ENCODE peak calls at places on chromosome 1, in eight cellular contexts. I is HT1080; M is immature natural killer cell; E is NCI-H1105 treated with DMSO at 0.1 percent for 48 hours; J is ureter; Z is sigmoid colon; V is activated CD4-positive, alpha-beta T cell treated with anti-CD3 and anti-CD28 coated beads for 36 hours; X is EH. C is an unnamed sample.

GRCh38 chr1:89815611-89816010 is 5.2 kb upstream of the LRRC8D start:
- DNase-seq in V (no peak), M (no peak), Z (no peak), E (no peak), X (no peak), I (no peak), J (no peak), C (no peak)

GRCh38 chr1:197924516-197925123 is 7.4 kb downstream of the LHX9 start:
- DNase-seq in V (peak; percentile 54), X (peak; percentile 74), E (peak; percentile 62), Z (no peak), J (no peak), M (no peak), I (peak; percentile 48), C (no peak)

GRCh38 chr1:109617291-109617801 is 2.1 kb downstream of the GNAT2 start:
- DNase-seq in J (no peak), Z (no peak), I (peak; percentile 91), V (no peak), X (peak; percentile 93), M (no peak), E (no peak), C (peak; percentile 23)

GRCh38 chr1:101105877-101106276 is 80.3 kb upstream of the DPH5 start:
- DNase-seq in X (peak; percentile 49), E (no peak), M (no peak), Z (no peak), J (no peak), V (no peak), I (no peak), C (no peak)

GRCh38 chr1:111723871-111724270 is 15.3 kb downstream of the INKA2 start:
- DNase-seq in M (no peak), X (no peak), J (no peak), V (no peak), Z (no peak), I (no peak), E (no peak), C (no peak)

GRCh38 chr1:67749844-67750689 is 65.1 kb downstream of the GADD45A start:
- DNase-seq in E (no peak), I (peak; percentile 92), V (no peak), J (no peak), X (peak; percentile 90), Z (no peak), M (no peak), C (no peak)

GRCh38 chr1:5821496-5822176 is 170.6 kb downstream of the NPHP4 start:
- DNase-seq in J (no peak), I (no peak), X (no peak), V (no peak), M (no peak), Z (no peak), E (no peak), C (no peak)

GRCh38 chr1:85801520-85801919 is 93.3 kb upstream of the ZNHIT6 start:
- DNase-seq in E (no peak), V (no peak), M (no peak), I (peak; percentile 31), J (no peak), Z (no peak), X (peak; percentile 23), C (no peak)

GRCh38 chr1:33516428-33516827 is 44.0 kb downstream of the ZSCAN20 start:
- DNase-seq in Z (no peak), M (no peak), E (no peak), X (no peak), I (peak; percentile 26), J (no peak), V (no peak), C (no peak)

GRCh38 chr1:150258275-150258666 is 697 bp downstream of the CA14 start:
- DNase-seq in J (no peak), X (no peak), I (no peak), V (no peak), M (no peak), Z (peak; percentile 17), E (no peak), C (no peak)

GRCh38 chr1:215399787-215400186 is 167.3 kb upstream of the KCTD3 start:
- DNase-seq in I (no peak), V (no peak), M (no peak), J (no peak), Z (no peak), E (no peak), X (no peak), C (no peak)

GRCh38 chr1:11044086-11044848 is 2.8 kb downstream of the MASP2 start:
- DNase-seq in I (no peak), X (no peak), E (no peak), M (no peak), Z (peak; percentile 40), J (no peak), V (no peak), C (no peak)

GRCh38 chr1:177546346-177546745 is 375.6 kb downstream of the BRINP2 start:
- DNase-seq in I (peak; percentile 37), M (no peak), Z (no peak), X (no peak), E (no peak), J (no peak), V (no peak), C (no peak)

GRCh38 chr1:21818661-21819060 is 6.6 kb downstream of the LDLRAD2 start:
- DNase-seq in M (peak; percentile 26), J (no peak), Z (no peak), V (peak; percentile 69), X (peak; percentile 60), E (no peak), I (no peak), C (peak; percentile 55)

GRCh38 chr1:235617808-235618207 is 31.8 kb downstream of the GNG4 start:
- DNase-seq in V (no peak), E (no peak), Z (no peak), X (peak; percentile 89), M (no peak), J (no peak), I (no peak), C (no peak)

GRCh38 chr1:199273837-199274379 is 635.1 kb downstream of the PTPRC start:
- DNase-seq in Z (no peak), M (no peak), X (peak; percentile 68), E (peak; percentile 76), I (peak; percentile 76), V (no peak), J (no peak), C (no peak)

GRCh38 chr1:9825101-9826074 is 1.6 kb upstream of the CLSTN1 start:
- DNase-seq in I (peak; percentile 96), M (peak; percentile 42), X (peak; percentile 90), E (peak; percentile 22), V (peak; percentile 67), Z (peak; percentile 87), J (peak; percentile 80), C (peak; percentile 54)

GRCh38 chr1:92808353-92808752 is 23.4 kb upstream of the EVI5 start:
- DNase-seq in Z (no peak), M (no peak), E (no peak), I (no peak), V (no peak), X (peak; percentile 7), J (no peak), C (no peak)

GRCh38 chr1:172671591-172671990 is 12.7 kb downstream of the FASLG start:
- DNase-seq in I (no peak), J (no peak), V (no peak), X (peak; percentile 76), E (no peak), Z (no peak), M (no peak), C (no peak)

C was measured in activated CD4-positive, alpha-beta memory T cell treated with anti-CD3 and anti-CD28 coated beads, Interleukin-2, amount 10 ng/mL, durations not matched to agents 7 days and 5 days.